ENCODE peak calls at places on chromosome 15, in six cellular contexts. D, F, Y, W, T and S are unnamed samples.

GRCh38 chr15:23416349-23417276 is 30.4 kb downstream of the GOLGA6L2 start:
- DNase-seq in D (no peak), F (no peak), Y (peak), W (peak), T (no peak), S (no peak)

GRCh38 chr15:64112904-64113303 is 17.1 kb downstream of the SNX1 start:
- DNase-seq in D (no peak), F (no peak), Y (no peak), W (no peak), T (no peak), S (no peak)

GRCh38 chr15:90151989-90152645 is 49.0 kb upstream of the SEMA4B start:
- DNase-seq in D (no peak), F (no peak), Y (no peak), W (no peak), T (peak), S (no peak)

GRCh38 chr15:74889390-74889881 is 406 bp upstream of the MPI start:
- DNase-seq in D (no peak), F (no peak), Y (no peak), W (peak), T (peak), S (no peak)

GRCh38 chr15:83290236-83290635 is 5.8 kb upstream of the BNC1 start:
- DNase-seq in D (peak), F (no peak), Y (no peak), W (no peak), T (no peak), S (no peak)

GRCh38 chr15:75840659-75841058 is 2.6 kb upstream of the UBE2Q2 start:
- DNase-seq in D (peak), F (no peak), Y (no peak), W (no peak), T (no peak), S (no peak)

GRCh38 chr15:41790756-41791546 is 16.7 kb downstream of the MAPKBP1 start:
- DNase-seq in D (peak), F (no peak), Y (no peak), W (no peak), T (no peak), S (peak)

GRCh38 chr15:45474799-45475198 is 47.8 kb downstream of the SLC30A4 start:
- DNase-seq in D (no peak), F (no peak), Y (no peak), W (no peak), T (no peak), S (no peak)

GRCh38 chr15:31296304-31297220 is 30.1 kb upstream of the KLF13 start:
- DNase-seq in D (no peak), F (no peak), Y (no peak), W (no peak), T (no peak), S (no peak)

GRCh38 chr15:75024102-75024636 is 779 bp downstream of the PPCDC start:
- DNase-seq in D (no peak), F (no peak), Y (peak), W (no peak), T (no peak), S (peak)

GRCh38 chr15:45863881-45864580 is 229.2 kb downstream of the SQOR start:
- DNase-seq in D (no peak), F (no peak), Y (no peak), W (no peak), T (no peak), S (no peak)

GRCh38 chr15:63348392-63348791 is 33.3 kb downstream of the CA12 start:
- DNase-seq in D (peak), F (no peak), Y (no peak), W (no peak), T (peak), S (no peak)

GRCh38 chr15:73293773-73294172 is 75.0 kb downstream of the HCN4 start:
- DNase-seq in D (no peak), F (no peak), Y (no peak), W (no peak), T (no peak), S (no peak)

GRCh38 chr15:47812436-47813109 is 95.3 kb downstream of the SEMA6D start:
- DNase-seq in D (peak), F (no peak), Y (peak), W (no peak), T (no peak), S (no peak)

GRCh38 chr15:45684533-45684932 is 49.7 kb downstream of the SQOR start:
- DNase-seq in D (no peak), F (no peak), Y (no peak), W (no peak), T (no peak), S (no peak)

GRCh38 chr15:65392368-65392767 is 14.6 kb upstream of the IGDCC3 start:
- DNase-seq in D (no peak), F (no peak), Y (no peak), W (no peak), T (no peak), S (no peak)

GRCh38 chr15:31347067-31347975 is 20.7 kb downstream of the KLF13 start:
- DNase-seq in D (no peak), F (peak), Y (no peak), W (no peak), T (no peak), S (peak)

GRCh38 chr15:79065744-79066376 is 24.7 kb downstream of the RASGRF1 start:
- DNase-seq in D (no peak), F (no peak), Y (peak), W (no peak), T (no peak), S (peak)

GRCh38 chr15:87477759-87478687 is 778.5 kb downstream of the NTRK3 start:
- DNase-seq in D (peak), F (no peak), Y (no peak), W (peak), T (peak), S (no peak)

GRCh38 chr15:85454403-85454802 is 74.0 kb downstream of the AKAP13 start:
- DNase-seq in D (no peak), F (no peak), Y (no peak), W (no peak), T (no peak), S (no peak)

GRCh38 chr15:66928101-66928500 is 137.3 kb upstream of the SMAD3 start:
- DNase-seq in D (no peak), F (no peak), Y (no peak), W (no peak), T (no peak), S (no peak)

GRCh38 chr15:31485431-31485830 is 158.8 kb downstream of the KLF13 start:
- DNase-seq in D (no peak), F (no peak), Y (no peak), W (no peak), T (no peak), S (no peak)

GRCh38 chr15:77821188-77821958 is 188.7 kb upstream of the LINGO1 start:
- DNase-seq in D (peak), F (no peak), Y (peak), W (peak), T (peak), S (peak)

GRCh38 chr15:37015476-37015875 is 84.9 kb downstream of the MEIS2 start:
- DNase-seq in D (no peak), F (no peak), Y (no peak), W (no peak), T (no peak), S (peak)

GRCh38 chr15:97096303-97096835 is 765.9 kb downstream of the NR2F2 start:
- DNase-seq in D (no peak), F (no peak), Y (peak), W (no peak), T (no peak), S (no peak)

GRCh38 chr15:24954783-24955548 is at the start of the genes SNRPN and SNURF:
- DNase-seq in D (no peak), F (peak), Y (peak), W (peak), T (peak), S (no peak)

GRCh38 chr15:57196865-57197264 is 179.4 kb upstream of the CGNL1 start:
- DNase-seq in D (no peak), F (no peak), Y (no peak), W (no peak), T (no peak), S (no peak)

GRCh38 chr15:47839233-47839867 is 122.0 kb downstream of the SEMA6D start:
- DNase-seq in D (no peak), F (no peak), Y (no peak), W (no peak), T (no peak), S (no peak)

GRCh38 chr15:63165166-63165859 is 8.0 kb upstream of the RPS27L start:
- DNase-seq in D (no peak), F (no peak), Y (no peak), W (no peak), T (no peak), S (no peak)

GRCh38 chr15:81239190-81239589 is 42.5 kb downstream of the IL16 start:
- DNase-seq in D (no peak), F (no peak), Y (no peak), W (no peak), T (no peak), S (no peak)